ENCODE peak calls at places on chromosome 9, in eight cellular contexts. B, Y, A, G, W, V, D and S are unnamed samples.

GRCh38 chr9:106886111-106887046 is 23.4 kb downstream of the ZNF462 start:
- DNase-seq in Y (no peak), W (no peak), V (no peak), A (no peak), D (no peak), B (no peak), G (no peak), S (no peak)

GRCh38 chr9:116656535-116656934 is 30.6 kb upstream of the TRIM32 start:
- DNase-seq in G (no peak), V (no peak), A (peak; percentile 26), D (no peak), B (no peak), W (no peak), Y (no peak), S (no peak)

GRCh38 chr9:16704096-16704488 is 166.4 kb downstream of the BNC2 start:
- DNase-seq in G (no peak), Y (no peak), D (no peak), B (no peak), V (no peak), W (no peak), A (no peak), S (no peak)

GRCh38 chr9:133679466-133680051 is 43.4 kb downstream of the DBH start:
- DNase-seq in B (no peak), V (no peak), G (no peak), W (no peak), D (no peak), Y (no peak), A (peak; percentile 56), S (no peak)

GRCh38 chr9:2297771-2298170 is 282.6 kb downstream of the SMARCA2 start:
- DNase-seq in W (no peak), D (no peak), Y (no peak), A (no peak), G (no peak), V (no peak), B (no peak), S (no peak)

GRCh38 chr9:99699386-99699785 is 122.3 kb upstream of the NR4A3 start:
- DNase-seq in W (no peak), G (no peak), A (no peak), D (no peak), B (no peak), V (no peak), Y (no peak), S (no peak)

GRCh38 chr9:33437235-33437634 is 10.2 kb downstream of the AQP3 start:
- DNase-seq in D (no peak), B (no peak), G (no peak), V (no peak), Y (no peak), A (no peak), W (no peak), S (no peak)

GRCh38 chr9:114185570-114185969 is 30.2 kb downstream of the COL27A1 start:
- DNase-seq in W (no peak), B (peak; percentile 38), Y (no peak), A (no peak), V (no peak), G (no peak), D (no peak), S (no peak)

GRCh38 chr9:36092014-36092413 is 44.5 kb upstream of the GLIPR2 start:
- DNase-seq in G (no peak), V (no peak), W (no peak), Y (no peak), A (no peak), B (no peak), D (no peak), S (no peak)

GRCh38 chr9:83449166-83449565 is 89.0 kb downstream of the FRMD3 start:
- DNase-seq in W (no peak), A (peak; percentile 36), D (no peak), G (no peak), B (no peak), V (no peak), Y (no peak), S (no peak)

GRCh38 chr9:72210522-72210921 is 61.3 kb downstream of the GDA start:
- DNase-seq in Y (no peak), A (no peak), D (no peak), G (no peak), B (no peak), V (no peak), W (no peak), S (no peak)

GRCh38 chr9:112331676-112331955 is 1.8 kb downstream of the PTBP3 start:
- DNase-seq in D (no peak), A (no peak), B (no peak), V (no peak), Y (no peak), G (no peak), W (no peak), S (no peak)
- H3K4me3 ChIP-seq in D (peak overlapping the region; percentile 93), A (peak overlapping the region; percentile 96), B (peak overlapping the region; percentile 70), V (peak overlapping the region; percentile 94), Y (peak overlapping the region; percentile 80), G (peak overlapping the region; percentile 89), W (no peak overlapping the region), S (peak overlapping the region; percentile 91)

DNA sequence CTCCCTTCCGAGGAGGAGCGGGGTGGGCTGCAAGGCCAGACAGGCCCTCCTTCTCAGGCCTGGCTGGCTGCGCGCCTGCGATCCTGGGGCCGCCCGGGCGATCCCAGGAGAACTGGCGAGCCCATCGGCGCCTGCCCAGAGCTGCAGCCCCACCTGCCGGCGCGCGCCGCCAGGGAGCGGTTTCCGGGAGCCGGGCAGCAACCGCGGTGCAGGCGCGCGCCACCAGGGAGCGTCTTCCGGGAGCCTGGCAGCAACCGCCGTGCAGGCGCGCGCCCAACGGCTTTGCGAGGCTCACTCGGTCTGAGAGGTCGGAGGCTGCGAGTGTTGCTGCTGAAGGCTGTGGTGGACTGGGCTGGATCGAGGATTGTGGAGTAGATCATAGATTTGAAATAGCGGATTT is 668.7 kb downstream of the SPATA31A6 start:
- DNase-seq in V (no peak), B (no peak), A (no peak), Y (no peak), D (no peak), W (peak; percentile 41), G (peak; percentile 2), S (peak; percentile 84)
- H3K4me3 ChIP-seq in V (no peak overlapping the region), B (peak overlapping the region; percentile 32), A (peak overlapping the region; percentile 60), Y (peak overlapping the region; percentile 24), D (no peak overlapping the region), W (peak overlapping the region; percentile 32), G (peak overlapping the region; percentile 49), S (peak overlapping the region; percentile 56)

GRCh38 chr9:97468658-97469448 is 32.6 kb upstream of the TMOD1 start:
- DNase-seq in G (no peak), W (peak; percentile 74), D (peak; percentile 91), Y (no peak), A (peak; percentile 64), B (no peak), V (peak; percentile 72), S (peak; percentile 86)
- H3K4me3 ChIP-seq in G (no peak overlapping the region), W (no peak overlapping the region), D (no peak overlapping the region), Y (no peak overlapping the region), A (no peak overlapping the region), B (no peak overlapping the region), V (no peak overlapping the region), S (no peak overlapping the region)

GRCh38 chr9:137606734-137607138 is 1.2 kb downstream of the ARRDC1 start:
- DNase-seq in V (no peak), Y (no peak), B (peak; percentile 90), G (no peak), W (no peak), D (no peak), A (no peak), S (no peak)

GRCh38 chr9:137606005-137606601 is 617 bp downstream of the ARRDC1 start:
- DNase-seq in V (peak; percentile 54), G (no peak), W (no peak), Y (no peak), A (no peak), B (peak; percentile 92), D (no peak), S (no peak)

GRCh38 chr9:137605146-137606004 is at the start of gene ARRDC1:
- DNase-seq in V (peak; percentile 95), B (peak; percentile 99), Y (peak; percentile 61), D (peak; percentile 93), A (peak; percentile 92), G (no peak), W (peak; percentile 91), S (peak; percentile 94)

GRCh38 chr9:137604345-137605145 is 941 bp upstream of the ARRDC1 start:
- DNase-seq in B (no peak), A (no peak), G (no peak), Y (no peak), V (no peak), W (no peak), D (peak; percentile 49), S (no peak)

DNA sequence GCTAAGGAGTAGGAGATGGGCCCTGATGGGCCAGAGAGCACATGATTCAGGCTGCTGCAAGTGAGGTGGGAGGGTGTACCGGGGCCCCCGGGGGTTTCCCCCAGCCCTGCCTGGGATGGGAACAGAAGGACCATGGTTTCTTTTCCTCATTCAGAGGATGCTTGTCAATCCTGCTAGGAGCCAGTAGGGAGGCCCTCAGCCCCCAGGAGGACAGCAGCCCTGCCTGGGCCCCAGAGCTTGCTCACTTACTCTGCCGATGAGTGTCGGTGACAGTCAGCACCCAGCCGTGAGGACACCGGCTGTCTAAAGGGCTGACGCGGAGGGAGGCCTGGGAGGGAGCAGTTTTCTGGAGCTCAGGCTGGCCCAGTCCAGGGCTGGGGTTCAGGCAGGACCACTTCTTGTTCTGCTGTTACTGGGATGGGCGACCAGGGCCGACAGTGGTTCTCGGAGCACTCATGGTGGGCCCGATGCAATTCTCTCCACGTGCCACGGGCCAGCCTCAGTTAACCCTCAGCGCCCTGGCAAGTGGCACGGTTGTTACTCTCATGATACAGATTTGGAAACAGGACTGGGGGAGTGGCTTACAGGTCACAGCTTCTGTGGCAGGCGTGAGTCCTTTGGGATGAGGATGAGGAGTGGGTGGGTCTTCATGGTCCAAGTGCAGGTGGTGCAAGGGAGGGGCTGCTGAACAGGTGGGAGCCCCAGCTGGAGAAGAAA is 1.8 kb downstream of the ARRDC1 start:
- DNase-seq in A (no peak), W (no peak), V (no peak), B (peak; percentile 85), D (no peak), Y (no peak), G (no peak), S (no peak)
- H3K4me3 ChIP-seq in A (peak overlapping the region; percentile 94), W (peak overlapping the region; percentile 73), V (peak overlapping the region; percentile 85), B (peak overlapping the region; percentile 70), D (peak overlapping the region; percentile 83), Y (peak overlapping the region; percentile 62), G (peak overlapping the region; percentile 78), S (no peak overlapping the region)